ENCODE peak calls at places on chromosomes 1 and 21, in five cellular contexts. N is H1, C is GM12878, R is K562, T is HepG2. U is an unnamed sample.

GRCh38 chr1:160045653-160046052 is 13.9 kb upstream of the PIGM start:
- DNase-seq in N (no peak), C (no peak), R (no peak), T (peak), U (no peak)

GRCh38 chr1:184866991-184867788 is 107.1 kb downstream of the NIBAN1 start:
- DNase-seq in N (no peak), C (peak), R (no peak), T (no peak), U (no peak)

GRCh38 chr1:23477359-23478144 is 6.4 kb downstream of the ASAP3 start:
- DNase-seq in N (no peak), C (no peak), R (no peak), T (no peak), U (no peak)

GRCh38 chr1:41642922-41643321 is 158.4 kb upstream of the EDN2 start:
- DNase-seq in N (no peak), C (no peak), R (no peak), T (no peak), U (no peak)

GRCh38 chr21:41361786-41362604 is at the start of gene MX2:
- DNase-seq in N (no peak), C (peak), R (no peak), T (peak), U (no peak)

GRCh38 chr21:32372755-32373154 is 20.1 kb downstream of the URB1 start:
- DNase-seq in N (no peak), C (no peak), R (no peak), T (no peak), U (no peak)

GRCh38 chr1:209645574-209646452 is 6.4 kb downstream of the LAMB3 start:
- DNase-seq in N (no peak), C (no peak), R (peak), T (no peak), U (no peak)

GRCh38 chr1:241799414-241799813 is 48.6 kb upstream of the EXO1 start:
- DNase-seq in N (no peak), C (no peak), R (no peak), T (no peak), U (no peak)

GRCh38 chr1:224623310-224623714 is 7.2 kb downstream of the CNIH3 start:
- DNase-seq in N (no peak), C (no peak), R (no peak), T (no peak), U (no peak)

GRCh38 chr21:25330266-25330665 is 277.0 kb downstream of the MRPL39 start:
- DNase-seq in N (no peak), C (no peak), R (no peak), T (no peak), U (no peak)

GRCh38 chr1:183407961-183408360 is 10.2 kb downstream of the NMNAT2 start:
- DNase-seq in N (no peak), C (no peak), R (no peak), T (no peak), U (no peak)

GRCh38 chr21:40254540-40255455 is 387.6 kb downstream of the PCP4 start:
- DNase-seq in N (no peak), C (no peak), R (no peak), T (no peak), U (no peak)

GRCh38 chr21:32185103-32185502 is 93.7 kb downstream of the MIS18A start:
- DNase-seq in N (no peak), C (no peak), R (no peak), T (no peak), U (no peak)

GRCh38 chr1:172144445-172145060 is 275.9 kb upstream of the C1orf105 start:
- DNase-seq in N (no peak), C (no peak), R (no peak), T (no peak), U (no peak)

GRCh38 chr1:6869002-6869380 is 83.7 kb downstream of the CAMTA1 start:
- DNase-seq in N (no peak), C (no peak), R (no peak), T (no peak), U (no peak)

GRCh38 chr1:29256979-29257804 is 20.9 kb downstream of the PTPRU start:
- DNase-seq in N (no peak), C (no peak), R (no peak), T (no peak), U (peak)

GRCh38 chr1:3598051-3598471 is 13.2 kb downstream of the MEGF6 start:
- DNase-seq in N (no peak), C (no peak), R (no peak), T (no peak), U (peak)

GRCh38 chr1:50858761-50859160 is 101.3 kb downstream of the FAF1 start:
- DNase-seq in N (no peak), C (no peak), R (no peak), T (no peak), U (no peak)

GRCh38 chr1:110746644-110747259 is 72.0 kb upstream of the KCNA3 start:
- DNase-seq in N (peak), C (no peak), R (peak), T (peak), U (peak)

GRCh38 chr1:230237805-230238204 is 170.8 kb downstream of the GALNT2 start:
- DNase-seq in N (no peak), C (no peak), R (no peak), T (no peak), U (no peak)

GRCh38 chr21:43859747-43860214 is 5.2 kb upstream of the AGPAT3 start:
- DNase-seq in N (no peak), C (no peak), R (no peak), T (no peak), U (no peak)

DNA sequence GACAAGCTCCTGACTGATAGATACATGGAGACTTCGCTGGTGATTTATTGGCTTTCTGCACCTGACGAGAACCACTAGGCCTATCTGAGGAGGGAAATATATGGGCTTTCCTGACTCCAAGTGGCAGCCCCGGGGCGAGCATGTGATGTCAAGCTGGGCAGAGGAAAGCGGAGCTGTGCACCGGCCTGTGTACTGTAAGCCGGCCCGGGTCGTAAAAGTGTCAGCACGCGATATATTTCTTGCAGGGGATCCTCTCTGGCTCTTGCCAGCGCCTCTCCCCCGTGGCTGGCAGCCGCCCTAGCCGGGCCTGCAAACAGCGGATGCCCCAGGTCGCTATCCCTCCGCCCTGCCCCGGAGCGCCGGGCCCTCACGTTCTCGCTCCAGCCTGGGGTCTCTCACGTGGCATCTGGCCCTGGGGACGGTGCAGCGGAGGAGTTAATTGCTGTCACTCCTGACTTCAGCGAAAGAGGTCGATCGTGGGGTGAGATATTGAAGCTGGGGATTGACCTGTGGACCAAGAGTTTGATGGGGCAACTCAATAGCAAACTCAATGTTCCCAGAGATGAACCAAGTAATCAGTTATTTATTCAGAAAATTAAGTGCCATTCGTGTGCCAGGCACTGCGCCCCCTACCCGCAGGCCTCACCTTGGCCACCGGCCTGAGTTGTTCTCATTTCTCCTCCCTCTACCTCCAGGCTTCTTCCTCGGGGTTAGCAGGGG is 41.0 kb upstream of the HAO2 start:
- DNase-seq in N (no peak), C (no peak), R (no peak), T (peak), U (peak)
- TF ChIP-seq CREB1 in N (no peak), C (no peak), R (no peak), T (no peak), U (no peak)

GRCh38 chr1:8875216-8875861 is 3.1 kb downstream of the ENO1 start:
- DNase-seq in N (no peak), C (no peak), R (no peak), T (no peak), U (no peak)
- H3K4me3 ChIP-seq in N (peak), C (peak), R (peak), T (peak), U (peak)

GRCh38 chr1:94336991-94337390 is 81.2 kb upstream of the ABCD3 start:
- DNase-seq in N (no peak), C (no peak), R (no peak), T (no peak), U (no peak)

GRCh38 chr1:94334156-94334555 is 84.0 kb upstream of the ABCD3 start:
- DNase-seq in N (no peak), C (no peak), R (no peak), T (no peak), U (no peak)

GRCh38 chr1:94334764-94335163 is 83.4 kb upstream of the ABCD3 start:
- DNase-seq in N (no peak), C (no peak), R (no peak), T (no peak), U (no peak)

GRCh38 chr1:94335447-94335846 is 82.7 kb upstream of the ABCD3 start:
- DNase-seq in N (no peak), C (no peak), R (no peak), T (no peak), U (no peak)

DNA sequence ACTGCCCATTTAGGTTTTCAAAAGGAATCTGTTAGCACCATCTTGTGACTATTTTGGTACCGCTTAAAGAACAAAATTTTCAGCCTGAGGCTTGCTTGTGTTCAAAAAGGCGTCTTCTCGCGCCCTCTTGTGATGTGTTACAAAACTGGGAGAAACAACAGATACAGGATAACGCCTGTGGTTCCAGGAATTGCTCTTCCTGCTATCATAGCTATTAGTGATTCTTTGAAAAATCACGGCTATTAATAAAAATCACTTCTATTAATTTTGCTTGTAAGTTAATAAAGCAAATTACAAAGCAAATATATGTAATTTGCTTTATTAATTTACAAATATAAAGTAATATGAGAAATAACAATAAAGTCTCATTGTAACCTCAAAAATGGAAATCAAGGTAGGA is 82.2 kb upstream of the ABCD3 start:
- DNase-seq in N (no peak), C (no peak), R (peak), T (peak), U (peak)
- TF ChIP-seq CREB1 in N (no peak), C (no peak), R (no peak), T (no peak), U (no peak)

GRCh38 chr1:49694251-49694827 is 329.4 kb downstream of the AGBL4 start:
- DNase-seq in N (no peak), C (no peak), R (no peak), T (no peak), U (no peak)
- H3K4me3 ChIP-seq in N (no peak), C (no peak), R (no peak), T (no peak), U (no peak)

GRCh38 chr21:37984416-37984815 is 68.2 kb upstream of the KCNJ6 start:
- DNase-seq in N (no peak), C (no peak), R (no peak), T (no peak), U (no peak)
- TF ChIP-seq CREB1 in N (no peak), C (no peak), R (no peak), T (no peak), U (no peak)

DNA sequence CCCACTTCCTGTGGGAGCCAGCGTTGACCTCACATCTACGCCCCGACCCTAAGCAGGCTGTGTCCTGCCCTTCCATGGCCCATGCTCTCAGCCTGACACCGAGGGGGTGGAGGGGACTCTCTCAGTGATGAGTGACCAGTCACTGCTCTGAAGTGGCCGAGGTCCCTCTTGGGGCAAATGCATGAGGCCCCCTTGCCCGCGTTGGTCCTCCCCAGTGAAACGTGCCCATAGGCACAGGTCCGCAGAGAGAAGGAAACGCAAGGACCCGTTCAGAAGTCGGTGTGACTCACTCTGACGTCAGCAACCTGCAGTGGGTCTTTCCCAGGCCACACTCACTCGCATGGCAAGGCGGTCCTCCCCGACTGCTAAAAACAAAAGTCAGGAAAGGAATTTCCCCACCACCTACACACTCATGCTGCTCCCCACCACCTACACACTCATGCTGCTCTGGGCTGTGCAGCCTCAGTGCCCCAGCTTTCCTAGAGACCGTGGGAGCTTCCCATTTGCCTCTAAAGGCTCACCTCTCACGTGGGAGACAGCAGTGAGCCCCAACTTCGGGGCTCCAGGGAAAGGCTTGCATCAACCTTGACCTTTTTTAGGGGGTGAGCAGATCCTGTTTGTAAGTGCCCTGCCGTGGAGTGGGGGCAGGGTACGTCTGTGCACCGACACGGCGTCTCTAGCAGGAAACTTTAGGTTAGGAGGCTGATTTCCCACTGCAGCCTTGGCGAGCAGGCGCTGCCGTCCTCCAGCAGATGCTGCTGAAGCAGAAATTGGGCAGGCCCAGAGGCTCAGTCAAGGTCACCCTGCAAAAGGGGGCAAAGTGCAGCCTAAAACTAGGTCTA is 11.4 kb downstream of the UBASH3A start:
- DNase-seq in N (no peak), C (peak), R (peak), T (no peak), U (no peak)
- H3K4me3 ChIP-seq in N (no peak), C (peak), R (no peak), T (no peak), U (no peak)

DNA sequence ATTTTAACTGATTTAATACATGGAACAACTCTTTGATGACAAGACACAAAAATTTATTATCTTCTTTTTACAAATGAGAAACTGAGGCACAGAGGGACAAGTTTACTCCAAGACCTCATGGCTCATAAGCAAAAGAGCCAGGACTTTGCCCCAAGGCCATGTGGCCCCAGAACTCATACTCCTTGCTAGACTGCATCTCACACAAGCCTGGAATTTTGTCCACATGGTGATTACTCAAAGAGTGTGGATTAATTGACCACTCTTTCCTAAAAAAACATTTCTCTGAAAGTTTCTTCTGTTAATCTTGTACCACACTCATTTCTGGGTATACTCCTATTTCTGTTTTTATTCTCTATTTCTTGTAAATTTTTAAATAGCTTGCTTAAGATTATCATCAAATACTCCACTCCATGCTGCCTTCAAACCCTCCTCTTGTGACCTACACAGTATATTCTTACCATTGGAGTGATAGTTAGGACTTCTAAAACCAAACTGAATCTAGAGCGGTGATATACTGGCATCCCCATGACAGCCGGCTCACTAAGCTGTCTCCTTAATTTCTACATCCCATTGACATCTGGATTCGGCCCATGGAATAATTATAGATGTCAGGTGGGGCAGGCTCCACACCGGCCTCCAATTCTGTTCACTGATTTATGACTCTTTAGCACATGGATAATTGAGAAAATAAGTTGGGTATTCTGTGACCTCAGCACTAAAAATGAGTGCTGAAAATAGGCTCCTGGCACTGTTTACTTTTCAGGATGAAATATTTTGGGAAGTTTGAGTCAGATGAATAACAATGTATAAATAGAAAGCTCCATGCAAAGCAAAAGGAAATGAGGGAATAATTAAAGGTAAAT is 16.1 kb downstream of the RGS4 start:
- DNase-seq in N (no peak), C (no peak), R (no peak), T (no peak), U (no peak)
- TF ChIP-seq CREB1 in N (no peak), C (no peak), R (no peak), T (no peak), U (no peak)

DNA sequence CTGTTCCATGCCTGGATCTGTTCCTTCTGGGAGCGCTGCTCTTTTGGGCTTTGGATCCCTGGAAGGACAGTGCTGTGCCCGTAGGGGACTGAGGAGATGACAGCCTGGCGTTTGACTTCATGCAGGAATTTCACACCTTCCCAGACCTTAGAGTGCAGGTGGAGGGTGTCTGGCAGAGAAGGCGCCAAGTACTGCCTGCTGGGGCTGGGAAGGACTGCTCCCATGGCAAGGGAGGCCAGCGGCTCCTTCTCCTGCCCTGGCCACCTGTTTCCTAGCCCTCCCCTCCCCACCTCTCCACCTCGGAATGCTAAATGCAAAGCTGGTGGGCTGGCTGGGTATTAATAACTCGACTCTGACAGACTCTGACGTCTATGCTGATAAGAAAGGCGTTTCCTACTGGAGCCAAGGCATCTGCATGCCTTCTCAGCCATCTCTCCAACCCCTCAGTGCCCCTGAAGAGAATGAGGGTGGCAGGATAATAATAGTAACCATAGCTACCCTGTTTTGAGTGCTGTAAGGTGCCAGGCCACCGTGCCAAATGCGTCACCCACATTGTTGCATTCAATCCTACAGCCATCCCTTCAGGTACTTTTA is 17.5 kb upstream of the PDIK1L start:
- DNase-seq in N (no peak), C (no peak), R (no peak), T (no peak), U (peak)
- H3K4me3 ChIP-seq in N (peak), C (no peak), R (no peak), T (no peak), U (no peak)

U was measured in GM23338.